ENCODE peak calls at places on chromosomes 16 and 17, in seven cellular contexts. One of them, this sample, is unnamed.

GRCh38 chr17:29615492-29616299 is 7.0 kb downstream of the CORO6 start:
- DNase-seq in NCI-H1105: peak
- DNase-seq in neural crest cell: peak
- DNase-seq in NCI-H1417: peak
- DNase-seq in tibial artery: peak
- DNase-seq in nephron progenitor cell: peak
- DNase-seq in left colon: peak
- DNase-seq in this sample: peak

GRCh38 chr17:83080641-83081560 is 1.5 kb downstream of the METRNL start:
- DNase-seq in neural crest cell: no peak
- DNase-seq in tibial artery: no peak
- DNase-seq in left colon: peak
- DNase-seq in NCI-H1417: no peak
- DNase-seq in NCI-H1105: no peak
- DNase-seq in nephron progenitor cell: peak
- DNase-seq in this sample: peak

GRCh38 chr16:68685685-68686478 is 40.8 kb downstream of the CDH3 start:
- DNase-seq in NCI-H1417: no peak
- DNase-seq in NCI-H1105: no peak
- DNase-seq in neural crest cell: no peak
- DNase-seq in left colon: no peak
- DNase-seq in tibial artery: no peak
- DNase-seq in nephron progenitor cell: no peak
- DNase-seq in this sample: no peak

GRCh38 chr16:67150833-67151396 is at the start of gene B3GNT9:
- DNase-seq in NCI-H1105: peak
- DNase-seq in nephron progenitor cell: peak
- DNase-seq in tibial artery: peak
- DNase-seq in neural crest cell: peak
- DNase-seq in NCI-H1417: peak
- DNase-seq in left colon: peak
- DNase-seq in this sample: peak

GRCh38 chr17:47297661-47298400 is 25.9 kb upstream of the EFCAB13 start:
- DNase-seq in tibial artery: no peak
- DNase-seq in nephron progenitor cell: no peak
- DNase-seq in left colon: no peak
- DNase-seq in NCI-H1105: no peak
- DNase-seq in neural crest cell: no peak
- DNase-seq in NCI-H1417: no peak
- DNase-seq in this sample: no peak

GRCh38 chr17:63534816-63535455 is 11.8 kb downstream of the KCNH6 start:
- DNase-seq in NCI-H1105: no peak
- DNase-seq in left colon: no peak
- DNase-seq in neural crest cell: no peak
- DNase-seq in tibial artery: no peak
- DNase-seq in nephron progenitor cell: no peak
- DNase-seq in NCI-H1417: no peak
- DNase-seq in this sample: no peak

GRCh38 chr17:142876-143784 is 5.8 kb downstream of the SCGB1C2 start:
- DNase-seq in tibial artery: peak
- DNase-seq in NCI-H1105: no peak
- DNase-seq in left colon: no peak
- DNase-seq in neural crest cell: peak
- DNase-seq in NCI-H1417: no peak
- DNase-seq in nephron progenitor cell: no peak
- DNase-seq in this sample: no peak

GRCh38 chr17:73947281-73947975 is 256.1 kb upstream of the RPL38 start:
- DNase-seq in nephron progenitor cell: no peak
- DNase-seq in NCI-H1105: no peak
- DNase-seq in tibial artery: no peak
- DNase-seq in left colon: no peak
- DNase-seq in neural crest cell: no peak
- DNase-seq in NCI-H1417: no peak
- DNase-seq in this sample: no peak

GRCh38 chr16:88373211-88373610 is 9.5 kb upstream of the ZNF469 start:
- DNase-seq in nephron progenitor cell: no peak
- DNase-seq in left colon: no peak
- DNase-seq in tibial artery: no peak
- DNase-seq in NCI-H1105: no peak
- DNase-seq in neural crest cell: no peak
- DNase-seq in NCI-H1417: no peak
- DNase-seq in this sample: no peak

GRCh38 chr17:79216391-79216790 is 141.8 kb downstream of the ENGASE start:
- DNase-seq in NCI-H1105: no peak
- DNase-seq in NCI-H1417: no peak
- DNase-seq in left colon: no peak
- DNase-seq in tibial artery: no peak
- DNase-seq in nephron progenitor cell: no peak
- DNase-seq in neural crest cell: no peak
- DNase-seq in this sample: no peak

GRCh38 chr17:19987897-19988296 is 10.3 kb upstream of the AKAP10 start:
- DNase-seq in left colon: no peak
- DNase-seq in nephron progenitor cell: no peak
- DNase-seq in NCI-H1105: no peak
- DNase-seq in neural crest cell: no peak
- DNase-seq in NCI-H1417: no peak
- DNase-seq in tibial artery: no peak
- DNase-seq in this sample: no peak

GRCh38 chr17:72603346-72604242 is 482.8 kb downstream of the SOX9 start:
- DNase-seq in NCI-H1417: no peak
- DNase-seq in neural crest cell: no peak
- DNase-seq in nephron progenitor cell: no peak
- DNase-seq in NCI-H1105: no peak
- DNase-seq in tibial artery: no peak
- DNase-seq in left colon: no peak
- DNase-seq in this sample: peak

GRCh38 chr17:40025991-40026815 is 11.0 kb downstream of the CSF3 start:
- DNase-seq in NCI-H1417: peak
- DNase-seq in nephron progenitor cell: no peak
- DNase-seq in NCI-H1105: no peak
- DNase-seq in neural crest cell: no peak
- DNase-seq in tibial artery: no peak
- DNase-seq in left colon: peak
- DNase-seq in this sample: no peak

GRCh38 chr16:31350275-31351005 is 4.5 kb upstream of the ITGAX start:
- DNase-seq in NCI-H1417: no peak
- DNase-seq in nephron progenitor cell: no peak
- DNase-seq in left colon: no peak
- DNase-seq in tibial artery: peak
- DNase-seq in NCI-H1105: no peak
- DNase-seq in neural crest cell: no peak
- DNase-seq in this sample: no peak